ENCODE peak calls at places on chromosomes 6 and 20, in five cellular contexts. V is A549, P is HepG2, B is K562, Z is GM12878. C is an unnamed sample.

GRCh38 chr6:100461273-100461919 is 3.3 kb downstream of the SIM1 start:
- DNase-seq in V (peak), P (no peak), B (no peak), Z (no peak), C (peak)

GRCh38 chr6:136669299-136669699 is 119.1 kb upstream of the MAP7 start:
- DNase-seq in V (no peak), P (peak), B (no peak), Z (no peak), C (no peak)

GRCh38 chr6:137271245-137272183 is 52.3 kb upstream of the IFNGR1 start:
- DNase-seq in V (peak), P (peak), B (no peak), Z (no peak), C (peak)

GRCh38 chr20:40861427-40862008 is 167.1 kb upstream of the TOP1 start:
- DNase-seq in V (no peak), P (no peak), B (no peak), Z (no peak), C (no peak)

GRCh38 chr20:37543828-37544227 is 16.2 kb upstream of the BLCAP start:
- DNase-seq in V (peak), P (peak), B (no peak), Z (no peak), C (peak)

GRCh38 chr6:89295981-89296380 is 19.1 kb downstream of the GABRR2 start:
- DNase-seq in V (no peak), P (no peak), B (no peak), Z (no peak), C (no peak)

GRCh38 chr20:35699127-35699913 is at the start of the genes NFS1 and ROMO1:
- DNase-seq in V (peak), P (peak), B (peak), Z (peak), C (peak)

GRCh38 chr20:48066256-48066655 is 281.0 kb upstream of the SULF2 start:
- DNase-seq in V (no peak), P (no peak), B (no peak), Z (no peak), C (peak)

GRCh38 chr6:83615025-83615999 is 93.6 kb downstream of the SNAP91 start:
- DNase-seq in V (peak), P (peak), B (peak), Z (no peak), C (peak)

GRCh38 chr6:33856655-33857054 is 52.9 kb upstream of the MLN start:
- DNase-seq in V (no peak), P (no peak), B (no peak), Z (peak), C (peak)

GRCh38 chr6:80382796-80383195 is 276.3 kb downstream of the BCKDHB start:
- DNase-seq in V (no peak), P (no peak), B (no peak), Z (no peak), C (no peak)

GRCh38 chr6:140623498-140623897 is 1249.0 kb upstream of the CITED2 start:
- DNase-seq in V (no peak), P (no peak), B (no peak), Z (no peak), C (no peak)

GRCh38 chr6:13427838-13428527 is 59.4 kb downstream of the GFOD1 start:
- DNase-seq in V (no peak), P (no peak), B (no peak), Z (peak), C (no peak)

GRCh38 chr6:163943647-163944395 is 529.3 kb downstream of the QKI start:
- DNase-seq in V (no peak), P (no peak), B (no peak), Z (no peak), C (no peak)

GRCh38 chr6:8243462-8243861 is 141.1 kb upstream of the EEF1E1 start:
- DNase-seq in V (no peak), P (no peak), B (no peak), Z (no peak), C (no peak)

GRCh38 chr6:7166410-7167293 is 58.9 kb downstream of the RREB1 start:
- DNase-seq in V (no peak), P (no peak), B (peak), Z (no peak), C (peak)

GRCh38 chr20:32072168-32072721 is 20.2 kb downstream of the HCK start:
- DNase-seq in V (no peak), P (no peak), B (no peak), Z (no peak), C (no peak)

GRCh38 chr6:42963855-42964605 is 3.5 kb downstream of the GNMT start:
- DNase-seq in V (peak), P (peak), B (peak), Z (no peak), C (peak)
- TF ChIP-seq MYC in V (no peak), P (no peak), B (no peak), Z (no peak), C (no peak)

DNA sequence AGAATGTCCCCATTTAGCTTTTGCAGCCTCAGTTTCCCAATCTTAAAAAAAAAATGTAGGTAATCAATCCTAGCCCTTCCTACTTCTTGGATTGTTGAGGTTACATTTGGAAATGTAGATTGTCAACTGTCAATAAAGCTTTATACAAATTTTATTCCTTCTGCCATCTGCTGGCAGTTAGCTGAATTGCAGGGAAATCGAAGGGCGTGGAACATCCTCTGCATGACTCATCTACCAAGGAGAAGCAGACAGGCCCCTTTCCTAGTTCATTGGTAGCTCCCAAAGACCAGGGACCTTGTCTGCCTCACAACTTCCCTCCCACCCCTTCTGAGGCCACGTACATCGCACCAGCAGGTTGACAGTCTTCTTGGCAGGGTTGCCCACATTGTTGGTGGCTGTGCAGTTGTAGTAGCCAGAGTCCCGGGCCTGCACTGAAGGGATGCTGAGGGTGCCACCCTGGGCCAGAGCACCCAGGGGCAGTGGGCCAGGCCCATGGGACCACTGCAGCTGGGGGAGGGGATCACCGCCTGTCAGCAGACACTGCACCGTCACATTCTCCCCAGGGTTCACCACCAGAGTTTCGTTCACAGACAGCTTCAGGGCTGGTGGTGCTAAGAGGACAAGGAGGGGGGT is 43.6 kb downstream of the MDGA1 start:
- DNase-seq in V (peak), P (peak), B (peak), Z (peak), C (peak)
- TF ChIP-seq MAX in V (peak), P (no peak), B (no peak), Z (no peak), C (no peak)

GRCh38 chr20:9359561-9360308 is 154.7 kb upstream of the LAMP5 start:
- DNase-seq in V (peak), P (peak), B (no peak), Z (no peak), C (peak)
- TF ChIP-seq MYC in V (no peak), P (no peak), B (no peak), Z (no peak), C (no peak)

GRCh38 chr20:61127311-61128044 is 124.6 kb upstream of the CDH4 start:
- DNase-seq in V (peak), P (no peak), B (no peak), Z (no peak), C (no peak)
- TF ChIP-seq MAX in V (peak), P (no peak), B (no peak), Z (no peak), C (no peak)

GRCh38 chr6:90369024-90369519 is 72.4 kb upstream of the BACH2 start:
- DNase-seq in V (peak), P (peak), B (peak), Z (peak), C (peak)
- TF ChIP-seq MYC in V (no peak), P (no peak), B (peak), Z (no peak), C (peak)

C was measured in NB4.